ENCODE peak calls at places on chromosome 1, in six cellular contexts. P, I, T, A, E and W are unnamed samples.

GRCh38 chr1:36653850-36654249 is 171.1 kb upstream of the CSF3R start:
- DNase-seq in P (no peak), I (no peak), T (no peak), A (peak), E (peak), W (no peak)

GRCh38 chr1:93715529-93716126 is 34.0 kb upstream of the BCAR3 start:
- DNase-seq in P (no peak), I (peak), T (no peak), A (no peak), E (no peak), W (peak)

GRCh38 chr1:54572236-54572850 is 24.3 kb downstream of the ACOT11 start:
- DNase-seq in P (no peak), I (no peak), T (no peak), A (peak), E (no peak), W (no peak)

GRCh38 chr1:36824390-36824861 is 209.9 kb downstream of the GRIK3 start:
- DNase-seq in P (no peak), I (no peak), T (no peak), A (no peak), E (no peak), W (no peak)

GRCh38 chr1:89863165-89863835 is 42.5 kb downstream of the LRRC8D start:
- DNase-seq in P (no peak), I (no peak), T (no peak), A (no peak), E (no peak), W (no peak)

GRCh38 chr1:39105841-39106765 is 80.0 kb downstream of the NDUFS5 start:
- DNase-seq in P (peak), I (peak), T (peak), A (peak), E (peak), W (peak)

GRCh38 chr1:198030682-198031081 is 113.5 kb downstream of the LHX9 start:
- DNase-seq in P (no peak), I (no peak), T (peak), A (no peak), E (no peak), W (peak)

GRCh38 chr1:151158751-151159251 is 2.4 kb downstream of the TNFAIP8L2 start:
- DNase-seq in P (no peak), I (no peak), T (no peak), A (peak), E (no peak), W (no peak)

GRCh38 chr1:47568763-47569162 is 130.9 kb downstream of the FOXD2 start:
- DNase-seq in P (no peak), I (no peak), T (no peak), A (peak), E (peak), W (no peak)

GRCh38 chr1:92479587-92479986 is 7.1 kb downstream of the GFI1 start:
- DNase-seq in P (no peak), I (peak), T (no peak), A (no peak), E (no peak), W (no peak)

GRCh38 chr1:187948170-187948794 is 1119.5 kb downstream of the PLA2G4A start:
- DNase-seq in P (no peak), I (no peak), T (no peak), A (no peak), E (no peak), W (no peak)

GRCh38 chr1:69743146-69743545 is 175.4 kb downstream of the LRRC7 start:
- DNase-seq in P (no peak), I (no peak), T (no peak), A (no peak), E (no peak), W (no peak)

GRCh38 chr1:31987231-31987630 is 26.4 kb upstream of the KHDRBS1 start:
- DNase-seq in P (no peak), I (no peak), T (no peak), A (peak), E (no peak), W (no peak)

GRCh38 chr1:113657556-113658063 is 101.7 kb downstream of the PHTF1 start:
- DNase-seq in P (no peak), I (no peak), T (no peak), A (no peak), E (no peak), W (no peak)

GRCh38 chr1:98355656-98356384 is 305.7 kb upstream of the SNX7 start:
- DNase-seq in P (no peak), I (no peak), T (no peak), A (no peak), E (no peak), W (no peak)

GRCh38 chr1:147786536-147786935 is 26.1 kb upstream of the GJA5 start:
- DNase-seq in P (no peak), I (no peak), T (no peak), A (no peak), E (no peak), W (no peak)